ENCODE peak calls at places on chromosomes 11 and 22, in four cellular contexts. One of them, this sample, is unnamed.

GRCh38 chr11:12435264-12435663 is 57.9 kb downstream of the PARVA start:
- DNase-seq in GM12878: no peak
- DNase-seq in IMR-90: no peak
- DNase-seq in HCT116: no peak
- DNase-seq in this sample: no peak

GRCh38 chr22:48955351-48956311 is 872.0 kb downstream of the BRD1 start:
- DNase-seq in HCT116: no peak
- DNase-seq in IMR-90: no peak
- DNase-seq in GM12878: no peak
- DNase-seq in this sample: no peak

GRCh38 chr11:57480409-57481137 is 20.2 kb downstream of the RTN4RL2 start:
- DNase-seq in GM12878: no peak
- DNase-seq in IMR-90: peak
- DNase-seq in HCT116: no peak
- DNase-seq in this sample: peak

GRCh38 chr11:131810511-131810910 is 440.1 kb downstream of the NTM start:
- DNase-seq in HCT116: no peak
- DNase-seq in GM12878: no peak
- DNase-seq in IMR-90: no peak
- DNase-seq in this sample: no peak

GRCh38 chr11:218815-219593 is 11.5 kb downstream of the RIC8A start:
- DNase-seq in GM12878: no peak
- DNase-seq in HCT116: no peak
- DNase-seq in IMR-90: no peak
- DNase-seq in this sample: no peak

GRCh38 chr11:61149624-61150615 is 11.3 kb downstream of the VPS37C start:
- DNase-seq in IMR-90: peak
- DNase-seq in GM12878: no peak
- DNase-seq in HCT116: no peak
- DNase-seq in this sample: no peak

GRCh38 chr11:106397787-106398355 is 320.4 kb downstream of the AASDHPPT start:
- DNase-seq in GM12878: no peak
- DNase-seq in HCT116: no peak
- DNase-seq in IMR-90: no peak
- DNase-seq in this sample: no peak

GRCh38 chr11:16897460-16898061 is 116.7 kb downstream of the PLEKHA7 start:
- DNase-seq in GM12878: no peak
- DNase-seq in HCT116: no peak
- DNase-seq in IMR-90: no peak
- DNase-seq in this sample: no peak

GRCh38 chr11:2102132-2102882 is 36.9 kb downstream of the IGF2 start:
- DNase-seq in HCT116: no peak
- DNase-seq in GM12878: no peak
- DNase-seq in IMR-90: no peak
- DNase-seq in this sample: no peak

GRCh38 chr11:118281284-118281683 is 17.2 kb upstream of the MPZL2 start:
- DNase-seq in HCT116: no peak
- DNase-seq in IMR-90: no peak
- DNase-seq in GM12878: no peak
- DNase-seq in this sample: no peak

GRCh38 chr11:116065986-116066385 is 561.8 kb upstream of the CADM1 start:
- DNase-seq in HCT116: no peak
- DNase-seq in GM12878: peak
- DNase-seq in IMR-90: no peak
- DNase-seq in this sample: no peak

GRCh38 chr22:29315286-29316195 is at the start of gene RASL10A:
- DNase-seq in HCT116: no peak
- DNase-seq in IMR-90: no peak
- DNase-seq in GM12878: no peak
- DNase-seq in this sample: no peak

GRCh38 chr11:72773291-72773690 is 20.6 kb downstream of the STARD10 start:
- DNase-seq in HCT116: no peak
- DNase-seq in GM12878: no peak
- DNase-seq in IMR-90: peak
- DNase-seq in this sample: no peak

GRCh38 chr11:72569966-72570892 is 104.0 kb downstream of the PDE2A start:
- DNase-seq in HCT116: no peak
- DNase-seq in GM12878: no peak
- DNase-seq in IMR-90: peak
- DNase-seq in this sample: no peak

GRCh38 chr11:108664730-108665525 is at the start of gene DDX10:
- DNase-seq in IMR-90: peak
- DNase-seq in GM12878: peak
- DNase-seq in HCT116: peak
- DNase-seq in this sample: peak

GRCh38 chr22:28977481-28977971 is 84.1 kb downstream of the C22orf31 start:
- DNase-seq in IMR-90: no peak
- DNase-seq in HCT116: peak
- DNase-seq in GM12878: no peak
- DNase-seq in this sample: peak

GRCh38 chr11:124724854-124725718 is 14.7 kb upstream of the NRGN start:
- DNase-seq in IMR-90: no peak
- DNase-seq in GM12878: peak
- DNase-seq in HCT116: no peak
- DNase-seq in this sample: no peak

GRCh38 chr11:13344818-13345217 is 67.2 kb downstream of the BMAL1 start:
- DNase-seq in IMR-90: no peak
- DNase-seq in HCT116: no peak
- DNase-seq in GM12878: no peak
- DNase-seq in this sample: no peak

GRCh38 chr22:50079689-50080465 is 5.3 kb downstream of the MLC1 start:
- DNase-seq in HCT116: no peak
- DNase-seq in GM12878: no peak
- DNase-seq in IMR-90: no peak
- DNase-seq in this sample: no peak

GRCh38 chr11:38867338-38867737 is 2269.3 kb upstream of the RAG2 start:
- DNase-seq in HCT116: no peak
- DNase-seq in IMR-90: no peak
- DNase-seq in GM12878: no peak
- DNase-seq in this sample: no peak

GRCh38 chr11:11500744-11501487 is 120.9 kb downstream of the GALNT18 start:
- DNase-seq in GM12878: no peak
- DNase-seq in IMR-90: no peak
- DNase-seq in HCT116: no peak
- DNase-seq in this sample: no peak

GRCh38 chr11:33366918-33367317 is 109.7 kb downstream of the HIPK3 start:
- DNase-seq in HCT116: no peak
- DNase-seq in IMR-90: no peak
- DNase-seq in GM12878: no peak
- DNase-seq in this sample: no peak

GRCh38 chr11:60121259-60121658 is 32.8 kb downstream of the MS4A2 start:
- DNase-seq in IMR-90: no peak
- DNase-seq in GM12878: no peak
- DNase-seq in HCT116: no peak
- DNase-seq in this sample: no peak

GRCh38 chr11:98115873-98116272 is 904.9 kb upstream of the CNTN5 start:
- DNase-seq in IMR-90: no peak
- DNase-seq in GM12878: no peak
- DNase-seq in HCT116: no peak
- DNase-seq in this sample: no peak

GRCh38 chr22:27125539-27125938 is 468.2 kb downstream of the MIAT start:
- DNase-seq in HCT116: no peak
- DNase-seq in IMR-90: no peak
- DNase-seq in GM12878: no peak
- DNase-seq in this sample: no peak

GRCh38 chr11:43282607-43283440 is 29.0 kb upstream of the API5 start:
- DNase-seq in GM12878: no peak
- DNase-seq in IMR-90: peak
- DNase-seq in HCT116: peak
- DNase-seq in this sample: peak

GRCh38 chr11:31254411-31254810 is 115.1 kb downstream of the DCDC1 start:
- DNase-seq in GM12878: no peak
- DNase-seq in IMR-90: no peak
- DNase-seq in HCT116: no peak
- DNase-seq in this sample: no peak

GRCh38 chr11:124174001-124174400 is 9.1 kb upstream of the OR10D3 start:
- DNase-seq in GM12878: no peak
- DNase-seq in HCT116: peak
- DNase-seq in IMR-90: peak
- DNase-seq in this sample: peak

GRCh38 chr11:3080104-3080503 is 22.9 kb upstream of the CARS1 start:
- DNase-seq in IMR-90: peak
- DNase-seq in HCT116: no peak
- DNase-seq in GM12878: no peak
- DNase-seq in this sample: no peak

GRCh38 chr11:126725521-126725920 is 275.0 kb downstream of the KIRREL3 start:
- DNase-seq in HCT116: no peak
- DNase-seq in IMR-90: no peak
- DNase-seq in GM12878: no peak
- DNase-seq in this sample: no peak

GRCh38 chr22:43209971-43210370 is 23.0 kb upstream of the TTLL12 start:
- DNase-seq in GM12878: no peak
- DNase-seq in IMR-90: no peak
- DNase-seq in HCT116: no peak
- DNase-seq in this sample: no peak

GRCh38 chr11:117199916-117200812 is 994 bp downstream of the TAGLN start:
- DNase-seq in IMR-90: no peak
- DNase-seq in GM12878: no peak
- DNase-seq in HCT116: no peak
- DNase-seq in this sample: no peak

GRCh38 chr11:117202386-117203068 is 3.4 kb downstream of the TAGLN start:
- DNase-seq in HCT116: no peak
- DNase-seq in IMR-90: no peak
- DNase-seq in GM12878: no peak
- DNase-seq in this sample: no peak

GRCh38 chr11:117200813-117201515 is 1.8 kb downstream of the TAGLN start:
- DNase-seq in GM12878: no peak
- DNase-seq in HCT116: no peak
- DNase-seq in IMR-90: peak
- DNase-seq in this sample: no peak

GRCh38 chr11:117201906-117202305 is 2.7 kb downstream of the TAGLN start:
- DNase-seq in GM12878: no peak
- DNase-seq in IMR-90: no peak
- DNase-seq in HCT116: no peak
- DNase-seq in this sample: no peak

GRCh38 chr11:117201516-117201866 is 2.3 kb downstream of the TAGLN start:
- DNase-seq in IMR-90: no peak
- DNase-seq in GM12878: no peak
- DNase-seq in HCT116: no peak
- DNase-seq in this sample: no peak
- H3K4me3 ChIP-seq in IMR-90: peak
- H3K4me3 ChIP-seq in GM12878: no peak
- H3K4me3 ChIP-seq in HCT116: no peak
- H3K4me3 ChIP-seq in this sample: no peak

GRCh38 chr11:75868990-75869389 is 54.0 kb downstream of the UVRAG start:
- DNase-seq in GM12878: no peak
- DNase-seq in IMR-90: no peak
- DNase-seq in HCT116: no peak
- DNase-seq in this sample: no peak
- TF ChIP-seq RAD21 in GM12878: no peak
- TF ChIP-seq RAD21 in IMR-90: no peak
- TF ChIP-seq RAD21 in HCT116: no peak
- TF ChIP-seq RAD21 in this sample: no peak

DNA sequence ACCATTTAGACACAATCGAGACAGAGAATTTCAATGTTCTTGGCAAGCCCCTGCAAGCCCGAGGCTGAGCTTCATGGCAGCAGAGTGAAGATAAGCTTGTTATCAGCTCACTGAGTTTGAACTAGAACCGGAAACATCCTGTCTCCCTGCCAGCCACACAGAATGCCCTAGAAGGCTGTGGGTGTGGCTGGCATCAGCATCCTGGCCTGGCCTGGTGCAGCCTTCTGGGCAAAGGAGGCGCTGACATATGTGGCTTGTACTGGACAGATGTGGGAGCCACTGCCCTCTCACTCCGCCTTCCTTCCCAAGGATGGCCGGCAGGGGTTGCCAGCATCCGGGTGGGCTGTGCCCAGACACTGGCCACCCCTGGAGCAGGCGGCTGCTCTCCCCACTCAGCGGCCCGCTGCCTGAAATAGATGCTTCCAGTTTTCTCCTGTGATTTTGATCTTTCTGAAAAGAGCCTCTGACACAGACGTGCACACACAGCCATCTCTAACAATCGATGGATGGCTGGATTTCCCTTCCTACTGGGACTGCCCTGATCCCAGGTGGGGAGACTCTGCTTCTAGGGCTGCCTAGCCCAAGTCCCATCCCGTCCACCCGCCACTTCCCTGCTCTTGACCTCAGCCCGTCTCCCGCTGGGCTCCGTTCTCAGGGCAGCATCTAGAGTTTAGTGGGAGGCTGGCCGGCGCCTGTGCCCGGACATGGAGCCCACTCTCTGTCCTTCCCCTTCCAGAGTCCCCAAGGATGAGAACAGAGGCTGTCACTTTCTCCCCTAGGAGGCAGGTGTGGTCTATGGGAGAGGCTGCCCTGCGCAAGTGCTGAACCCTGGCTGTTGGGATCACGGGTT is 149.7 kb downstream of the CTTN start:
- DNase-seq in IMR-90: no peak
- DNase-seq in GM12878: no peak
- DNase-seq in HCT116: no peak
- DNase-seq in this sample: no peak
- TF ChIP-seq CEBPB in IMR-90: no peak
- TF ChIP-seq CEBPB in GM12878: no peak
- TF ChIP-seq CEBPB in HCT116: no peak
- TF ChIP-seq CEBPB in this sample: no peak

GRCh38 chr22:30324008-30324730 is 2.6 kb downstream of the TBC1D10A start:
- DNase-seq in HCT116: no peak
- DNase-seq in IMR-90: peak
- DNase-seq in GM12878: no peak
- DNase-seq in this sample: no peak
- H3K4me3 ChIP-seq in HCT116: no peak
- H3K4me3 ChIP-seq in IMR-90: no peak
- H3K4me3 ChIP-seq in GM12878: peak
- H3K4me3 ChIP-seq in this sample: no peak

GRCh38 chr22:35582861-35583670 is 34.1 kb downstream of the MB start:
- DNase-seq in GM12878: peak
- DNase-seq in HCT116: peak
- DNase-seq in IMR-90: peak
- DNase-seq in this sample: peak

GRCh38 chr22:35580351-35581022 is 36.6 kb downstream of the MB start:
- DNase-seq in GM12878: no peak
- DNase-seq in HCT116: no peak
- DNase-seq in IMR-90: no peak
- DNase-seq in this sample: no peak

GRCh38 chr22:35578836-35579575 is 38.1 kb downstream of the MB start:
- DNase-seq in IMR-90: no peak
- DNase-seq in HCT116: no peak
- DNase-seq in GM12878: no peak
- DNase-seq in this sample: no peak

GRCh38 chr22:35581023-35581413 is 36.1 kb downstream of the MB start:
- DNase-seq in IMR-90: no peak
- DNase-seq in HCT116: no peak
- DNase-seq in GM12878: no peak
- DNase-seq in this sample: no peak

GRCh38 chr22:35582218-35582860 is 34.8 kb downstream of the MB start:
- DNase-seq in IMR-90: peak
- DNase-seq in HCT116: no peak
- DNase-seq in GM12878: no peak
- DNase-seq in this sample: no peak
- TF ChIP-seq RAD21 in IMR-90: no peak
- TF ChIP-seq RAD21 in HCT116: no peak
- TF ChIP-seq RAD21 in GM12878: no peak
- TF ChIP-seq RAD21 in this sample: no peak

GRCh38 chr22:36088292-36088691 is 59.7 kb upstream of the RBFOX2 start:
- DNase-seq in IMR-90: no peak
- DNase-seq in HCT116: no peak
- DNase-seq in GM12878: no peak
- DNase-seq in this sample: no peak
- TF ChIP-seq CEBPB in IMR-90: peak
- TF ChIP-seq CEBPB in HCT116: peak
- TF ChIP-seq CEBPB in GM12878: no peak
- TF ChIP-seq CEBPB in this sample: no peak